ENCODE peak calls at places on chromosome 5, in ten cellular contexts. Q is SK-N-SH; Z is D721Med; Y is cardiac fibroblast; S is GM06990; D is uterus; G is activated B cell treated with CpG ODN at 0.5 μM for 24 hours; A is CD4-positive, alpha-beta T cell; T is psoas muscle; I is mucosa of descending colon. R is an unnamed sample.
A peak's percentile ranks its signal among the peaks of the same experiment; 100 is the strongest.

GRCh38 chr5:136296846-136297245 is 68.5 kb downstream of the TRPC7 start:
- DNase-seq in T (no peak), Q (no peak), D (no peak), Y (no peak), S (no peak), I (no peak), Z (no peak), A (no peak), G (no peak), R (no peak)

GRCh38 chr5:169112016-169112415 is 188.9 kb downstream of the SLIT3 start:
- DNase-seq in T (no peak), Q (no peak), D (no peak), Z (no peak), G (no peak), I (no peak), Y (no peak), S (no peak), A (no peak), R (no peak)

GRCh38 chr5:132019337-132019736 is 7.9 kb upstream of the ACSL6 start:
- DNase-seq in S (no peak), A (no peak), Z (no peak), G (no peak), Q (no peak), I (no peak), Y (no peak), D (no peak), T (no peak), R (peak; percentile 4)

GRCh38 chr5:87411586-87412416 is 929 bp downstream of the CCNH start:
- DNase-seq in Q (peak; percentile 10), T (peak; percentile 39), I (no peak), Y (peak; percentile 68), A (no peak), D (peak; percentile 24), G (peak; percentile 18), S (no peak), Z (no peak), R (peak; percentile 16)

GRCh38 chr5:37448941-37449340 is 69.8 kb downstream of the WDR70 start:
- DNase-seq in I (no peak), G (no peak), A (no peak), Y (no peak), D (no peak), T (no peak), Z (no peak), S (no peak), Q (no peak), R (no peak)

GRCh38 chr5:4879693-4880303 is 260.3 kb upstream of the ADAMTS16 start:
- DNase-seq in Z (peak; percentile 82), Q (peak; percentile 87), Y (peak; percentile 76), I (no peak), D (peak; percentile 68), A (no peak), G (no peak), S (peak; percentile 13), T (peak; percentile 81), R (no peak)

GRCh38 chr5:51383494-51384081 is 340 bp downstream of the ISL1 start:
- DNase-seq in T (no peak), S (no peak), D (no peak), A (no peak), Z (no peak), Y (no peak), I (no peak), G (no peak), Q (peak; percentile 23), R (no peak)

GRCh38 chr5:56950626-56951130 is 1.2 kb downstream of the MIER3 start:
- DNase-seq in G (peak; percentile 38), S (peak; percentile 59), A (peak; percentile 25), I (peak; percentile 78), T (peak; percentile 78), Q (peak; percentile 62), D (peak; percentile 66), Z (no peak), Y (peak; percentile 89), R (peak; percentile 34)

GRCh38 chr5:107329850-107330249 is 340.9 kb downstream of the EFNA5 start:
- DNase-seq in Y (no peak), A (no peak), Z (no peak), Q (no peak), S (no peak), D (no peak), T (no peak), G (no peak), I (no peak), R (no peak)

GRCh38 chr5:154260860-154261235 is 70.3 kb downstream of the GALNT10 start:
- DNase-seq in D (no peak), Y (no peak), I (no peak), Q (no peak), T (no peak), G (no peak), A (no peak), S (no peak), Z (no peak), R (no peak)

GRCh38 chr5:56053363-56053762 is 58.6 kb upstream of the IL6ST start:
- DNase-seq in T (no peak), Q (no peak), S (no peak), I (no peak), A (no peak), G (no peak), D (no peak), Z (no peak), Y (no peak), R (no peak)

GRCh38 chr5:14195588-14195987 is 52.4 kb downstream of the TRIO start:
- DNase-seq in T (no peak), S (no peak), Y (no peak), I (no peak), Q (no peak), A (no peak), Z (no peak), G (no peak), D (no peak), R (no peak)

GRCh38 chr5:41925555-41925946 is 470 bp downstream of the FBXO4 start:
- DNase-seq in G (no peak), Q (no peak), Z (no peak), I (peak; percentile 56), D (peak; percentile 31), T (peak; percentile 67), Y (peak; percentile 49), A (no peak), S (no peak), R (no peak)

GRCh38 chr5:172707285-172708182 is 63.5 kb downstream of the DUSP1 start:
- DNase-seq in Z (no peak), A (no peak), I (peak; percentile 49), T (peak; percentile 64), G (no peak), Q (peak; percentile 79), Y (peak; percentile 76), D (no peak), S (no peak), R (no peak)
- TF ChIP-seq CTCF in Z (peak; percentile 74), A (no peak), I (no peak), T (peak; percentile 12), G (no peak), Q (peak; percentile 74), Y (peak; percentile 66), D (peak; percentile 11), S (peak; percentile 65), R (no peak)

GRCh38 chr5:98769256-98770157 is 4.0 kb upstream of the RGMB start:
- DNase-seq in G (peak; percentile 36), I (peak; percentile 73), Y (peak; percentile 47), Z (no peak), A (peak; percentile 23), T (peak; percentile 49), S (peak; percentile 50), D (peak; percentile 41), Q (peak; percentile 61), R (no peak)
- TF ChIP-seq CTCF in G (peak; percentile 46), I (no peak), Y (peak; percentile 17), Z (no peak), A (peak; percentile 25), T (no peak), S (peak; percentile 17), D (no peak), Q (no peak), R (peak; percentile 37)

DNA sequence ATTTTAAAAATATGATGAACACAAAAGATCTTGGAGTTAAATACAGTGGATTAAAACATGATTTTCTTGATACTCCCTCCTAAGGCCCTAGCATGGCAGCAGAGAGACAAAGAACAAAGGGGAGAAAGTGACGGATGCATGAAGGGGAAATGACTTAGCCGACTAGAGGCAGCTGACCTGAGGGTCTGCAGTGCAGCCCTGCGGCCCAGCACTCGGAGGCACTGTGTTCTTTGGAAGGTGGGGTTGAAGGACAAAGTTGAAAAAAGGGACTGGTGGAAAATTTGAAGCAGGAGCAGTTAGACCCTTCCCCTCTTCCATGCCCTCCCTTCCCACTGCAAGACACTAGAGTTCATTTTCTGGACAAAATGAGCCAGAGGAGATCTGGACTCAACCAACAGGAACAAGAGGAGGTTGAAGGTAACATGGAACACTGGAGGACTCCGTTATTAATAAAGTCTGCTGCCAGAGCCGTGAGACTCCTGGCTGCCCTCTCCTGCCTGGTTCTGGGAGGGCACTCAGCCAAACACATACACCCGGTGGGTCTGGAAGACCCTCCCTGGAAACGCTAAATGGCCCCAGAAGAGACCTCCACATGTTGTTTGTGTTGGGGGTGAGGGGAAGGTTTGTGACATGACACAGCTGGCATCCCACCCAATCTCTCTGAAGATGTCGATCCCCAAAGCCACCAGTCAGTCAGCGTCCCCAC is 98.1 kb downstream of the JMY start:
- DNase-seq in G (no peak), S (no peak), D (no peak), Z (no peak), T (no peak), Q (peak; percentile 27), A (no peak), I (no peak), Y (no peak), R (no peak)
- TF ChIP-seq CTCF in G (no peak), S (no peak), D (no peak), Z (no peak), T (no peak), Q (no peak), A (no peak), I (no peak), Y (no peak), R (no peak)

GRCh38 chr5:112373888-112374287 is 45.2 kb downstream of the EPB41L4A start:
- DNase-seq in I (no peak), Q (no peak), D (no peak), G (no peak), T (no peak), Z (no peak), S (no peak), Y (no peak), A (no peak), R (no peak)

GRCh38 chr5:112374818-112375217 is 44.3 kb downstream of the EPB41L4A start:
- DNase-seq in D (no peak), T (no peak), Z (no peak), I (no peak), G (no peak), S (no peak), Y (no peak), A (no peak), Q (no peak), R (no peak)

GRCh38 chr5:112372543-112372942 is 46.5 kb downstream of the EPB41L4A start:
- DNase-seq in Q (no peak), I (no peak), S (no peak), T (no peak), D (no peak), Z (no peak), Y (no peak), A (no peak), G (no peak), R (no peak)

GRCh38 chr5:112371054-112371453 is 48.0 kb downstream of the EPB41L4A start:
- DNase-seq in G (no peak), Y (no peak), Q (no peak), A (no peak), D (no peak), I (no peak), S (no peak), T (no peak), Z (no peak), R (no peak)

DNA sequence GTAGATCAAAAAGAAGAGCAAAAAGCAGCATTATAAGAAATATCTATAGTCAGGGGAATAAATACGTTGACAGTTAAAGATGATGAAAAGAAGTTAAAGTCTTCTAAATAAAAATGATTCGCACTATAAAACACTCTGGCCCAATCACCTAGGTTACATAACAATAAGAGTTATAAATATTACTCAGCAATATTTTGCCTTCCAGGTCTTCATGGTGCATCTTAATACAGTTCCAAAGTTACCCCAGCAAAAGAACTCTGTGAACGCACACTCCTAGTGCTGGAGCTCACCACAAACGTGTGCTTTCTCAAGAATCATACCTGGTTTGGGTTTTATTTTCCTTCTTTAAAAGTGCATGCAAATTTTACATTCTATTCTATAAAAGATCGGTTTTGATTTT is 44.7 kb downstream of the EPB41L4A start:
- DNase-seq in Y (no peak), Z (no peak), I (no peak), D (no peak), T (no peak), S (no peak), G (no peak), A (no peak), Q (no peak), R (no peak)
- TF ChIP-seq CTCF in Y (no peak), Z (no peak), I (no peak), D (no peak), T (no peak), S (no peak), G (no peak), A (no peak), Q (no peak), R (no peak)